ENCODE peak calls at places on chromosomes 16 and 17, in six cellular contexts. H is sigmoid colon, Q is upper lobe of left lung, X is SK-N-SH, Z is HepG2, V is esophagus muscularis mucosa. F is an unnamed sample. For H3K4me1, the result is how much of the 10 kb centered on the place peaks cover.

GRCh38 chr17:6669479-6670212 is 18.1 kb downstream of the C17orf100 start:
- DNase-seq in H (no peak), Q (no peak), X (no peak), Z (no peak), V (no peak), F (no peak)

GRCh38 chr16:13586051-13586450 is 333.9 kb upstream of the ERCC4 start:
- DNase-seq in H (no peak), Q (no peak), X (no peak), Z (no peak), V (no peak), F (no peak)

GRCh38 chr17:56653877-56654276 is 60.4 kb downstream of the NOG start:
- DNase-seq in H (no peak), Q (peak), X (peak), Z (peak), V (no peak), F (no peak)

GRCh38 chr17:49434821-49435581 is 20.3 kb upstream of the PHB1 start:
- DNase-seq in H (no peak), Q (no peak), X (peak), Z (peak), V (no peak), F (peak)

GRCh38 chr17:51164911-51165679 is 1.1 kb upstream of the NME2 start:
- DNase-seq in H (no peak), Q (no peak), X (peak), Z (peak), V (no peak), F (no peak)

GRCh38 chr17:48453447-48453846 is 23.4 kb upstream of the SKAP1 start:
- DNase-seq in H (no peak), Q (no peak), X (no peak), Z (no peak), V (no peak), F (no peak)

GRCh38 chr17:27816946-27817345 is 16.6 kb upstream of the NOS2 start:
- DNase-seq in H (no peak), Q (no peak), X (no peak), Z (no peak), V (no peak), F (no peak)

GRCh38 chr17:49028271-49028670 is 31.1 kb downstream of the IGF2BP1 start:
- DNase-seq in H (no peak), Q (no peak), X (no peak), Z (no peak), V (no peak), F (no peak)

GRCh38 chr16:17078950-17079631 is 391.7 kb downstream of the XYLT1 start:
- DNase-seq in H (no peak), Q (no peak), X (peak), Z (no peak), V (no peak), F (no peak)

GRCh38 chr17:20206068-20206467 is 196.9 kb downstream of the SPECC1 start:
- DNase-seq in H (no peak), Q (peak), X (no peak), Z (no peak), V (no peak), F (no peak)

GRCh38 chr16:66751992-66752322 is 548 bp upstream of the DYNC1LI2 start:
- DNase-seq in H (no peak), Q (no peak), X (no peak), Z (no peak), V (no peak), F (no peak)

GRCh38 chr17:18094409-18094807 is 6.7 kb downstream of the DRG2 start:
- DNase-seq in H (no peak), Q (no peak), X (no peak), Z (no peak), V (no peak), F (no peak)

GRCh38 chr17:72510454-72511016 is 389.7 kb downstream of the SOX9 start:
- DNase-seq in H (no peak), Q (no peak), X (no peak), Z (no peak), V (no peak), F (no peak)

GRCh38 chr16:77171750-77172635 is 19.0 kb upstream of the MON1B start:
- DNase-seq in H (no peak), Q (no peak), X (peak), Z (peak), V (no peak), F (no peak)

GRCh38 chr16:50298591-50299507 is 32.5 kb downstream of the ADCY7 start:
- DNase-seq in H (peak), Q (no peak), X (peak), Z (no peak), V (no peak), F (no peak)

GRCh38 chr17:70157151-70157550 is 12.2 kb upstream of the KCNJ2 start:
- DNase-seq in H (no peak), Q (no peak), X (no peak), Z (no peak), V (no peak), F (no peak)

GRCh38 chr17:21019976-21020575 is 22.7 kb downstream of the USP22 start:
- DNase-seq in H (peak), Q (no peak), X (peak), Z (no peak), V (no peak), F (peak)

GRCh38 chr17:13776027-13776551 is 174.4 kb upstream of the HS3ST3A1 start:
- DNase-seq in H (no peak), Q (no peak), X (peak), Z (no peak), V (no peak), F (no peak)

GRCh38 chr17:39652635-39653315 is 12.4 kb upstream of the TCAP start:
- DNase-seq in H (no peak), Q (no peak), X (no peak), Z (peak), V (no peak), F (no peak)

GRCh38 chr16:57639172-57639571 is 10.7 kb downstream of the ADGRG1 start:
- DNase-seq in H (no peak), Q (no peak), X (peak), Z (no peak), V (no peak), F (peak)

GRCh38 chr17:76445697-76446448 is 7.1 kb downstream of the UBE2O start:
- DNase-seq in H (no peak), Q (no peak), X (no peak), Z (no peak), V (no peak), F (no peak)

GRCh38 chr17:2965621-2966275 is 97.7 kb downstream of the OR1D5 start:
- DNase-seq in H (peak), Q (peak), X (peak), Z (no peak), V (peak), F (peak)

GRCh38 chr16:69381231-69381630 is 4.6 kb downstream of the TERF2 start:
- DNase-seq in H (no peak), Q (no peak), X (no peak), Z (no peak), V (no peak), F (no peak)

GRCh38 chr16:17276610-17277009 is 194.2 kb downstream of the XYLT1 start:
- DNase-seq in H (no peak), Q (no peak), X (no peak), Z (no peak), V (no peak), F (no peak)

GRCh38 chr17:77604301-77605031 is 354.0 kb upstream of the TNRC6C start:
- DNase-seq in H (peak), Q (peak), X (no peak), Z (no peak), V (peak), F (no peak)

GRCh38 chr16:12523002-12523401 is 280.7 kb downstream of the CPPED1 start:
- DNase-seq in H (no peak), Q (no peak), X (no peak), Z (no peak), V (no peak), F (no peak)

GRCh38 chr17:38469875-38470274 is 41.6 kb downstream of the ARHGAP23 start:
- DNase-seq in H (no peak), Q (no peak), X (no peak), Z (no peak), V (no peak), F (no peak)

GRCh38 chr17:49832840-49833599 is 14.8 kb downstream of the TAC4 start:
- DNase-seq in H (no peak), Q (no peak), X (no peak), Z (no peak), V (no peak), F (no peak)

GRCh38 chr17:73363788-73364522 is 52.2 kb upstream of the CDC42EP4 start:
- DNase-seq in H (no peak), Q (no peak), X (no peak), Z (peak), V (no peak), F (no peak)

GRCh38 chr17:81576621-81577277 is 24.6 kb upstream of the FAAP100 start:
- DNase-seq in H (no peak), Q (no peak), X (no peak), Z (peak), V (no peak), F (no peak)
- H3K4me1 ChIP-seq in H (under half), Q (under half), X (under half), Z (under half), V (under half), F (under half)

GRCh38 chr17:66435182-66435581 is 132.8 kb downstream of the PRKCA start:
- DNase-seq in H (no peak), Q (no peak), X (no peak), Z (no peak), V (no peak), F (no peak)
- TF ChIP-seq EP300 in H (no peak), Q (no peak), X (no peak), Z (no peak), V (no peak), F (no peak)

DNA sequence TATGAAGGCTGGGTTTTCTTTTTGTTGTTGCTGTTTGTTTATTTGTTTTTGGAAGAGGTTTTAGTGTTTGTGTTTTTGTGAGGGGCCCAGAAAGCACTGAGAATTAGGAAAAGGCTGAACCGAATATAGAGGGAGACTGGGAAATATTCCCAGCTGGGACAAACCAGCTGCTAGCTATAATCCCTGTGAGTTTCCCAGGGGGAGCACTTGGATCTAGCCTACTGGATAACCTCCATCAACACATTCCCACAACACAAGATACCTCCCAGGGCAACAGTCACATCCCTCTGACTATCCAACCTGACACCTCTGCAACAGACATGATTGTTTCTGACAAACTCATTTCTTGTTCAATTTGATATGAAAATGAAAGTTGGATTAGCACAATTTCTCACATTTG is 16.7 kb downstream of the CDH11 start:
- DNase-seq in H (no peak), Q (no peak), X (no peak), Z (no peak), V (peak), F (no peak)
- TF ChIP-seq POLR2AphosphoS5 in H (no peak), Q (no peak), X (no peak), Z (no peak), V (no peak), F (no peak)

GRCh38 chr17:41656249-41657023 is 32.1 kb upstream of the KRT17 start:
- DNase-seq in H (no peak), Q (no peak), X (no peak), Z (no peak), V (no peak), F (no peak)

GRCh38 chr17:41655611-41656111 is 31.3 kb upstream of the KRT17 start:
- DNase-seq in H (no peak), Q (peak), X (no peak), Z (no peak), V (no peak), F (peak)

GRCh38 chr17:41657936-41658335 is 30.7 kb upstream of the EIF1 start:
- DNase-seq in H (no peak), Q (no peak), X (no peak), Z (no peak), V (no peak), F (no peak)

GRCh38 chr17:41654908-41655607 is 30.7 kb upstream of the KRT17 start:
- DNase-seq in H (no peak), Q (no peak), X (no peak), Z (no peak), V (no peak), F (no peak)

DNA sequence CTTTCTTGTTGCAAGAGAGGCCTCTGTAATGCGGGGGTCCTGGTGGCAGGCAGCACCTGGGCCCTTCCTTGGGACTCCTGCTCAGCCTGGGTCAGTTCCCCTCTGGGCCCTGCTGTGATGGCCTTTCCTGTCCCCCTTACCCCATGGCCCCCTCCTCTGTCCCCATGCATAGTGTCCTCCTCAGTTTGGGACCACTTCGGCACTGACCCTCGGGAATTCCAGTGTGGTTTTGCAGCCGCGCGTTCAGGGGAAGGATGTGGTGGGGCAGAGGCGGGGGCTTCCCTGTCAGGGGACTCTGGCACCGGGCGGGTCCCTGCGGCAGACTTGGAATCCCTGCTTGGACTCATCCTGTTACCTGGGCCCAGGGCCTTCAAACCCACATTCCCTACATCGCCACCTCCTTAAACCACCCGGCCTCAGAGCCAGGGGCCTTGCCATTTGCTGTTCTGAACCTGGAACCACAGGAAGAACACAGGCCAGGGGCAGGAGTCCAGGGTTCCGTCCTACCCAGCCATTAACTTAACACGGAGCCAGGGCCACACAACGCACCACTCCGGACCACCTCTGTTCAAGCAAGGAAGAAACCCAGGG is 31.4 kb upstream of the EIF1 start:
- DNase-seq in H (no peak), Q (no peak), X (no peak), Z (no peak), V (no peak), F (no peak)
- H3K4me1 ChIP-seq in H (under half), Q (half or more), X (under half), Z (under half), V (under half), F (under half)

GRCh38 chr17:79798296-79799173 is 1.7 kb upstream of the CBX8 start:
- DNase-seq in H (no peak), Q (no peak), X (peak), Z (no peak), V (no peak), F (no peak)

GRCh38 chr17:79794659-79795511 is 2.0 kb downstream of the CBX8 start:
- DNase-seq in H (no peak), Q (no peak), X (no peak), Z (no peak), V (no peak), F (no peak)

GRCh38 chr17:79797492-79798295 is 817 bp upstream of the CBX8 start:
- DNase-seq in H (no peak), Q (no peak), X (peak), Z (no peak), V (no peak), F (no peak)

GRCh38 chr17:79795795-79796569 is 895 bp downstream of the CBX8 start:
- DNase-seq in H (no peak), Q (no peak), X (peak), Z (no peak), V (no peak), F (no peak)

GRCh38 chr17:79796570-79797491 is at the start of gene CBX8:
- DNase-seq in H (peak), Q (peak), X (peak), Z (peak), V (peak), F (peak)
- TF ChIP-seq EP300 in H (no peak), Q (no peak), X (peak), Z (peak), V (no peak), F (no peak)

DNA sequence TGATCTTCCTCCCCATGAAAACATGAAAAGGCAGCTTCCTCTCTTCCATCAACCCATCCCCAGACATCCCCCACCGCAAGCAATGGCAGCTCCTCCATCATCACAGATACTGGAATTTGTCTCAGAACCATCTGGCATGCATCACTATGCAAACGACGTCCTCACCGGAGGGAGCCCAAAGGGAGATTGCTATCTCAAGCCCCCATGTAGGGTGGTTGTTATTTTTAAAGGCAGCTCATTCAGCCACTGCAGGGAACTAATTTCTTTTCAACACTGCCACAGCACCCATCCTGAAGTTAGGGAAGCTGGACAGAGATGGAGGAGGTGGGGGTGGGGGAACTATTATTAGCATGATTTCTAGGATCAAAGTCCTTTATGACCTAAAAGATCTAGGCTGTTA is 222.6 kb downstream of the FOXL1 start:
- DNase-seq in H (no peak), Q (no peak), X (no peak), Z (no peak), V (no peak), F (no peak)
- TF ChIP-seq POLR2AphosphoS5 in H (no peak), Q (no peak), X (no peak), Z (no peak), V (no peak), F (no peak)

GRCh38 chr16:35187665-35188225 is 1728.3 kb downstream of the TP53TG3F start:
- DNase-seq in H (no peak), Q (no peak), X (no peak), Z (no peak), V (peak), F (no peak)
- H3K4me1 ChIP-seq in H (under half), Q (under half), X (under half), Z (under half), V (under half), F (under half)

GRCh38 chr17:75031972-75032895 is 14.5 kb downstream of the ATP5PD start:
- DNase-seq in H (peak), Q (peak), X (peak), Z (peak), V (peak), F (peak)
- TF ChIP-seq EP300 in H (no peak), Q (no peak), X (no peak), Z (no peak), V (no peak), F (no peak)

GRCh38 chr16:445566-445965 is 20.1 kb downstream of the RAB11FIP3 start:
- DNase-seq in H (no peak), Q (no peak), X (no peak), Z (no peak), V (no peak), F (no peak)

GRCh38 chr16:440627-441026 is 15.2 kb downstream of the RAB11FIP3 start:
- DNase-seq in H (no peak), Q (no peak), X (no peak), Z (no peak), V (no peak), F (no peak)

GRCh38 chr16:441447-441846 is 16.0 kb downstream of the RAB11FIP3 start:
- DNase-seq in H (no peak), Q (no peak), X (no peak), Z (no peak), V (no peak), F (no peak)

GRCh38 chr16:442976-443375 is 17.5 kb downstream of the RAB11FIP3 start:
- DNase-seq in H (no peak), Q (no peak), X (no peak), Z (no peak), V (no peak), F (no peak)
- TF ChIP-seq POLR2AphosphoS5 in H (no peak), Q (no peak), X (no peak), Z (no peak), V (no peak), F (no peak)